ENCODE peak calls at places on chromosomes 5 and 9, in six cellular contexts. One of them, this sample, is unnamed.

GRCh38 chr5:135568923-135569360 is 9.8 kb downstream of the CXCL14 start:
- DNase-seq in neuronal stem cell: no peak
- DNase-seq in ovary: no peak
- DNase-seq in breast epithelium: no peak
- DNase-seq in GM23248: no peak
- DNase-seq in A673: no peak
- DNase-seq in this sample: no peak

GRCh38 chr5:115873392-115873791 is 31.7 kb downstream of the AP3S1 start:
- DNase-seq in neuronal stem cell: no peak
- DNase-seq in ovary: no peak
- DNase-seq in breast epithelium: no peak
- DNase-seq in GM23248: peak
- DNase-seq in A673: no peak
- DNase-seq in this sample: no peak

GRCh38 chr9:86983260-86984255 is 36.3 kb upstream of the GAS1 start:
- DNase-seq in neuronal stem cell: no peak
- DNase-seq in ovary: peak
- DNase-seq in breast epithelium: no peak
- DNase-seq in GM23248: peak
- DNase-seq in A673: no peak
- DNase-seq in this sample: no peak

GRCh38 chr5:156076912-156077311 is 250.1 kb upstream of the SGCD start:
- DNase-seq in neuronal stem cell: no peak
- DNase-seq in ovary: no peak
- DNase-seq in breast epithelium: no peak
- DNase-seq in GM23248: no peak
- DNase-seq in A673: no peak
- DNase-seq in this sample: no peak

GRCh38 chr5:97929383-97929782 is 746.3 kb upstream of the RIOK2 start:
- DNase-seq in neuronal stem cell: no peak
- DNase-seq in ovary: no peak
- DNase-seq in breast epithelium: no peak
- DNase-seq in GM23248: peak
- DNase-seq in A673: no peak
- DNase-seq in this sample: no peak

GRCh38 chr5:151696470-151697061 is 9.9 kb upstream of the SPARC start:
- DNase-seq in neuronal stem cell: no peak
- DNase-seq in ovary: peak
- DNase-seq in breast epithelium: peak
- DNase-seq in GM23248: peak
- DNase-seq in A673: peak
- DNase-seq in this sample: no peak

GRCh38 chr5:80268916-80269315 is 13.1 kb upstream of the SERINC5 start:
- DNase-seq in neuronal stem cell: no peak
- DNase-seq in ovary: no peak
- DNase-seq in breast epithelium: no peak
- DNase-seq in GM23248: no peak
- DNase-seq in A673: peak
- DNase-seq in this sample: no peak

GRCh38 chr9:113963017-113963620 is 87.0 kb downstream of the ZNF618 start:
- DNase-seq in neuronal stem cell: peak
- DNase-seq in ovary: no peak
- DNase-seq in breast epithelium: no peak
- DNase-seq in GM23248: peak
- DNase-seq in A673: peak
- DNase-seq in this sample: peak

GRCh38 chr5:174581483-174581882 is 142.9 kb upstream of the MSX2 start:
- DNase-seq in neuronal stem cell: peak
- DNase-seq in ovary: no peak
- DNase-seq in breast epithelium: no peak
- DNase-seq in GM23248: peak
- DNase-seq in A673: peak
- DNase-seq in this sample: no peak

GRCh38 chr9:97992219-97992618 is 9.1 kb downstream of the ANP32B start:
- DNase-seq in neuronal stem cell: no peak
- DNase-seq in ovary: no peak
- DNase-seq in breast epithelium: no peak
- DNase-seq in GM23248: no peak
- DNase-seq in A673: no peak
- DNase-seq in this sample: no peak

GRCh38 chr5:82734291-82734690 is 342.9 kb downstream of the TMEM167A start:
- DNase-seq in neuronal stem cell: no peak
- DNase-seq in ovary: no peak
- DNase-seq in breast epithelium: no peak
- DNase-seq in GM23248: peak
- DNase-seq in A673: no peak
- DNase-seq in this sample: no peak
- H3K27ac ChIP-seq in neuronal stem cell: no peak
- H3K27ac ChIP-seq in ovary: no peak
- H3K27ac ChIP-seq in breast epithelium: no peak
- H3K27ac ChIP-seq in GM23248: no peak
- H3K27ac ChIP-seq in A673: peak
- H3K27ac ChIP-seq in this sample: no peak

DNA sequence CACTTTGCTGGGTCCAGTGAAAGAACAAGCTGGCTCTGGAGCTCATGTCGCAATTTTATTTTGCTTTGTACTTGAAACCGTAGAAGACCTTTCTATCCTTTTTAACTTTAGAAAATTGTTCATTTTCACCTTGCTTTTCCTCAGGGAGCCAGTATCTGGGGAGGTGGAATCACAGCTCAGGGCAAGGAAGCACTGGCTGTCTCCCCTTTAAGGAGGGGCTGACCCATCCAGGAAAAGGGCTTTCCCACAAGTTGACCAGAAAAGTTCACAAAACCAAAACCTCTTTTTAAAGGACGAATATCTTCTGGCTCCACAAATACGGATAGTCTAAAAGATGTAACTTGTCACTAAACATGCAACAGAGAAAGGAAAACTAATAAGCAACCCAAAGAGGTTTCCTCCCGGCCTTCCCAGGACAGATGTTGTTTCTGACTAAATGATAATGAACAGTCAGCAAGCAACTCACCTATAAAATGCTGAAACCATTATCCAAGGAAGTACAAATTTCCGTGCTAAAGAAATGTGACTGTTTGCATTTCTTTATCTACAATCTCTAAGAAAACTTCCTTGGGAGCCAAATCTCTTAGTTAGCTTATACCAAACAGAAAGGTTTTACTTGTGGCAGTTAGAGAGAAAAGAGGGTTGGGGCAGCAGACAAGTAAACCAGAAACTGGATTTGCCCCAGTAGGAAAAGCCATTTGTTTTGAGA is 278.2 kb downstream of the PLK2 start:
- DNase-seq in neuronal stem cell: no peak
- DNase-seq in ovary: no peak
- DNase-seq in breast epithelium: no peak
- DNase-seq in GM23248: no peak
- DNase-seq in A673: no peak
- DNase-seq in this sample: no peak
- H3K27ac ChIP-seq in neuronal stem cell: no peak
- H3K27ac ChIP-seq in ovary: no peak
- H3K27ac ChIP-seq in breast epithelium: no peak
- H3K27ac ChIP-seq in GM23248: no peak
- H3K27ac ChIP-seq in A673: no peak
- H3K27ac ChIP-seq in this sample: no peak

DNA sequence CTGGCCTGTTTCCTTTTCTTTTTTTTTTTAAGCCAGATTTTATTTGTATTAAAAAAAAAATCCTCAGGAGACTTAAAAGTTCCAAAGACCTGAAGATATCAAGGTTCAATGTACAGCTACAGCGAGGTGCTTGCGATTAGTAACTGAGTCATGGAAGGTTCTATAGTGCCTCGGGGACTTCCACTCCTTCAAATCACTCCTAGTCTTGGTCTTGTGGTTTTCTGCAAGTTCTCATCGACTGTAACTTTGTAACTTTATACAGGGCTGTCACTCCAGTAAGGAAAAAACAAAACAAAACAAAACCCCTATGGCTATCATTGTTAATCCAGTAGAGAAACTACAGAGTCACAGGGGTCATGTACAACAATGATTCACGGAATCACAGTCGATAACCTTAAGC is 39.7 kb upstream of the SELENOP start:
- DNase-seq in neuronal stem cell: no peak
- DNase-seq in ovary: no peak
- DNase-seq in breast epithelium: no peak
- DNase-seq in GM23248: no peak
- DNase-seq in A673: no peak
- DNase-seq in this sample: no peak
- H3K27ac ChIP-seq in neuronal stem cell: no peak
- H3K27ac ChIP-seq in ovary: no peak
- H3K27ac ChIP-seq in breast epithelium: no peak
- H3K27ac ChIP-seq in GM23248: no peak
- H3K27ac ChIP-seq in A673: no peak
- H3K27ac ChIP-seq in this sample: no peak

DNA sequence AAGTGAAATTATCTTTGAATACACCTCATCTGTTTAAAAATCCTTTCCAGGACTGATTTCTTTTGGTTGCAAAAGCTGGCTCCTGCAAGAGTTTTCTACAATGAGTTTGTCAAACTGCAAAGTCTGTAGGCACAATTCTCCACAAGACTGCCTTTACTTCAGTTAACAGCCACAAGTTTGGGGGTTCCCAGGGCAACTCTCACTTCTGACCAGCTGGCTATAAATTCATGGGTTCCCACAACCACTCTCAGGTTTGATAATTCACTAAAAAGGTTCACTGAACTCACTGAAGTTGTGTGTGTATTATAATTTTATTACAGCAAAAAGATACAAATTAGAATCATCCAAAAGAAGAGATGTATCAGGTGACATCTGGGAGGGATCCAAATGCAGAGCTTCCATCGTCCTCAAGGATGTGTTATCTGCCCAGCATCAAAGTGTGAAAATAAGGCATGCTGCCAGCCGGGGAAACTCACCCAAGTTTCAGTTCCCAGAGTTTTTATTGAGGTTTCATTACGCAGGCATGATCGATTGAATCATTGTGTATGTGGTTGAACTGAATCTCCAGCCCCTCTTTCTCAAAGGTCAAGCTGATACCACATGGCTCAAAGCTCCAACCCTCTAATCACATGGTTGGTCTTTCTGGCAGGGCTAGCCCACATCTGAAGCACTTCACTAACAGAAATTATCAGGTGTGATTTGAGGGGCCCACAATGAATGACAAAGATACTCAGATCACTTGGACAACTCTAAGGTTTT is 19.0 kb upstream of the PSIP1 start:
- DNase-seq in neuronal stem cell: no peak
- DNase-seq in ovary: no peak
- DNase-seq in breast epithelium: no peak
- DNase-seq in GM23248: no peak
- DNase-seq in A673: no peak
- DNase-seq in this sample: no peak
- H3K27ac ChIP-seq in neuronal stem cell: no peak
- H3K27ac ChIP-seq in ovary: no peak
- H3K27ac ChIP-seq in breast epithelium: no peak
- H3K27ac ChIP-seq in GM23248: no peak
- H3K27ac ChIP-seq in A673: no peak
- H3K27ac ChIP-seq in this sample: no peak

GRCh38 chr5:116964438-116964837 is 389.8 kb upstream of the SEMA6A start:
- DNase-seq in neuronal stem cell: no peak
- DNase-seq in ovary: no peak
- DNase-seq in breast epithelium: no peak
- DNase-seq in GM23248: no peak
- DNase-seq in A673: no peak
- DNase-seq in this sample: no peak
- H3K27ac ChIP-seq in neuronal stem cell: no peak
- H3K27ac ChIP-seq in ovary: no peak
- H3K27ac ChIP-seq in breast epithelium: no peak
- H3K27ac ChIP-seq in GM23248: no peak
- H3K27ac ChIP-seq in A673: no peak
- H3K27ac ChIP-seq in this sample: no peak

GRCh38 chr5:142884029-142884428 is 113.9 kb downstream of the ARHGAP26 start:
- DNase-seq in neuronal stem cell: no peak
- DNase-seq in ovary: no peak
- DNase-seq in breast epithelium: no peak
- DNase-seq in GM23248: no peak
- DNase-seq in A673: no peak
- DNase-seq in this sample: no peak
- H3K27ac ChIP-seq in neuronal stem cell: no peak
- H3K27ac ChIP-seq in ovary: no peak
- H3K27ac ChIP-seq in breast epithelium: no peak
- H3K27ac ChIP-seq in GM23248: no peak
- H3K27ac ChIP-seq in A673: no peak
- H3K27ac ChIP-seq in this sample: no peak

DNA sequence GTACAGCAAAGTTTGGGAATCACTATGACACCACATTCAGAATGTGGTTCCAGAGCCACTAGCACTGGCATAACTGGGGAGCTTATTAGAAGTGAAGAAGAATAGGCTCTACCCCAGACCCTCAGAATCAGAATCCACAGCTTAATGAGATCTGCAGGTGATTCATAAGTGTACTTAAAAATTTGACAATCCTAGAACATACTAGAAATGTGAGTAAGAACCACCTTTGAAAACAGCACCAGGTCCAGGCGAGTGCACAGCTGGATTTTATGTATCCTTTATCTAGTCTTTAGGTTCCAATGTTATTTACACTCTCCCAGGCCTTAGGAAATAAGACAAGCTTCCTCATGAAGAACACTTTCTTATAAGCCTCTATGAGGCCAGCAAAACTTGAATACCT is 149.0 kb downstream of the NFIB start:
- DNase-seq in neuronal stem cell: no peak
- DNase-seq in ovary: no peak
- DNase-seq in breast epithelium: no peak
- DNase-seq in GM23248: no peak
- DNase-seq in A673: no peak
- DNase-seq in this sample: no peak
- H3K27ac ChIP-seq in neuronal stem cell: no peak
- H3K27ac ChIP-seq in ovary: no peak
- H3K27ac ChIP-seq in breast epithelium: peak
- H3K27ac ChIP-seq in GM23248: no peak
- H3K27ac ChIP-seq in A673: no peak
- H3K27ac ChIP-seq in this sample: no peak

GRCh38 chr5:57891443-57891842 is 408.8 kb upstream of the ACTBL2 start:
- DNase-seq in neuronal stem cell: no peak
- DNase-seq in ovary: no peak
- DNase-seq in breast epithelium: no peak
- DNase-seq in GM23248: no peak
- DNase-seq in A673: no peak
- DNase-seq in this sample: no peak
- H3K27ac ChIP-seq in neuronal stem cell: no peak
- H3K27ac ChIP-seq in ovary: no peak
- H3K27ac ChIP-seq in breast epithelium: no peak
- H3K27ac ChIP-seq in GM23248: no peak
- H3K27ac ChIP-seq in A673: no peak
- H3K27ac ChIP-seq in this sample: no peak

GRCh38 chr5:149869266-149869875 is 75.2 kb downstream of the PDE6A start:
- DNase-seq in neuronal stem cell: no peak
- DNase-seq in ovary: no peak
- DNase-seq in breast epithelium: no peak
- DNase-seq in GM23248: no peak
- DNase-seq in A673: no peak
- DNase-seq in this sample: no peak
- H3K27ac ChIP-seq in neuronal stem cell: no peak
- H3K27ac ChIP-seq in ovary: no peak
- H3K27ac ChIP-seq in breast epithelium: no peak
- H3K27ac ChIP-seq in GM23248: no peak
- H3K27ac ChIP-seq in A673: no peak
- H3K27ac ChIP-seq in this sample: no peak